ENCODE peak calls at places on chromosomes 2 and 18, in four cellular contexts. M is upper lobe of right lung, P is A549, D is neural progenitor cell. H is an unnamed sample.

GRCh38 chr2:24994325-24994724 is 22.6 kb upstream of the DNAJC27 start:
- DNase-seq in M (no peak), D (no peak), P (no peak), H (no peak)

GRCh38 chr2:160994141-160995002 is 165.9 kb upstream of the TANK start:
- DNase-seq in D (peak; percentile 80), P (peak; percentile 79), M (no peak), H (peak; percentile 69)

GRCh38 chr2:30979822-30980245 is 158.4 kb downstream of the GALNT14 start:
- DNase-seq in P (peak; percentile 68), D (peak; percentile 15), M (no peak), H (no peak)

GRCh38 chr2:216549926-216550690 is 51.5 kb downstream of the RPL37A start:
- DNase-seq in D (peak; percentile 63), M (no peak), P (no peak), H (peak; percentile 17)

GRCh38 chr2:131425191-131426021 is 50.5 kb upstream of the TUBA3D start:
- DNase-seq in P (no peak), M (no peak), D (peak; percentile 39), H (no peak)

GRCh38 chr2:230941202-230942180 is 16.4 kb upstream of the GPR55 start:
- DNase-seq in P (no peak), M (no peak), D (no peak), H (no peak)

GRCh38 chr2:99335911-99336779 is at the start of gene TXNDC9:
- DNase-seq in P (peak; percentile 100), M (peak; percentile 99), D (peak; percentile 100), H (peak; percentile 99)

GRCh38 chr2:136112949-136113766 is 4.8 kb downstream of the CXCR4 start:
- DNase-seq in P (no peak), D (no peak), M (no peak), H (no peak)

GRCh38 chr2:19504400-19505198 is 146.2 kb upstream of the OSR1 start:
- DNase-seq in P (peak; percentile 81), M (no peak), D (no peak), H (no peak)

GRCh38 chr2:11625671-11626070 is 44.3 kb downstream of the NTSR2 start:
- DNase-seq in M (no peak), D (no peak), P (no peak), H (no peak)

GRCh38 chr2:83689402-83689801 is 769.7 kb downstream of the SUCLG1 start:
- DNase-seq in D (no peak), M (no peak), P (no peak), H (no peak)

GRCh38 chr2:189297446-189297845 is 117.9 kb upstream of the COL5A2 start:
- DNase-seq in M (no peak), P (no peak), D (no peak), H (no peak)
- H3K4me1 ChIP-seq in M (no peaks in the 10 kb centered on the region), P (peaks cover 7% of the 10 kb centered on the region), D (no peaks in the 10 kb centered on the region), H (no peaks in the 10 kb centered on the region)

DNA sequence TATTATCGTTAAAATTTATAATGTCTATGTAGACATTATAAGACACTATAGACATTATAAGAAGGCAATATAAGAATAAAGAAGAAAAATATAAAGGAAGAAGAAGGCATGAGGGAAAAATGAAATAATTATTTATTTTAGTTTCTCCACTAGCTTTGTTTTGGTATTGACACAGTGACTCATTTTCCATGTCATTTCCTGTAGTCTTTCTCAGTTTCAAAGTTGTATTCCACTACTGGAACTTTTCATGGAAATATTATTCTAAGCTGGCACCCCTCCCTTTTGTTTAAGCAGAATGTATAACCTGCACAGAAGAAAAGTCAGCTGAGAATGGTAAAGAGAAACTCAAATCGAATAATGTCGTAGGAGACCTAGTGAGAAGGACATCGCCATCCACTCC is 234.2 kb upstream of the NETO1 start:
- DNase-seq in P (no peak), M (no peak), D (no peak), H (no peak)
- H3K9me3 ChIP-seq in P (no peaks in the 10 kb centered on the region), M (no peaks in the 10 kb centered on the region), D (no peaks in the 10 kb centered on the region), H (no peaks in the 10 kb centered on the region)

DNA sequence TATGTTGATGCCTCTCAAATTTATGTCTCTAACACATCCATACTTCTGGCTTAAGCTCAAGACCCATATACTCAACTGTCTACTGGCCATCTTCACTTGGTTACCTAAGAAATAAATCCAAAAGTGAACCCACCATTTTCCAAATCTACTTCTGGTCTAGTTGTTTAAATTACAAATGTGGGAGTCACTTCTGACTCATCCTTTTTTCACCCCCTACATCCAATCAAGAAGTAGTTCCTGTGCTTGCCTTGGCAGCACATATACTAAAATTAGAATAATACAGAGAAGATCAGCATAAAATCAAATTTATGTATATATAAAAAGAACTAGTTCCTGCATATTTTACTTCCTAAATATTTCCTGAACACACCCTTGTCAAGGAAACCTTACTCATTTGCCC is 53.6 kb downstream of the STRN start:
- DNase-seq in M (no peak), P (no peak), D (no peak), H (no peak)
- H3K4me3 ChIP-seq in M (no peak overlapping the region), P (no peak overlapping the region), D (no peak overlapping the region), H (no peak overlapping the region)

GRCh38 chr18:58997811-58998337 is 133.2 kb downstream of the ZNF532 start:
- DNase-seq in M (no peak), D (no peak), P (peak; percentile 79), H (peak; percentile 54)
- H3K4me1 ChIP-seq in M (peaks cover 18% of the 10 kb centered on the region), D (peaks cover 9% of the 10 kb centered on the region), P (peaks cover 58% of the 10 kb centered on the region), H (peaks cover 38% of the 10 kb centered on the region)

GRCh38 chr18:65983750-65984149 is 232.9 kb downstream of the CDH7 start:
- DNase-seq in M (no peak), P (no peak), D (peak; percentile 6), H (no peak)

GRCh38 chr18:65990944-65991708 is 240.3 kb downstream of the CDH7 start:
- DNase-seq in D (no peak), P (no peak), M (no peak), H (no peak)

GRCh38 chr18:65988371-65988770 is 237.6 kb downstream of the CDH7 start:
- DNase-seq in M (no peak), P (no peak), D (no peak), H (peak; percentile 62)

GRCh38 chr18:65990174-65990690 is 239.4 kb downstream of the CDH7 start:
- DNase-seq in P (no peak), D (no peak), M (no peak), H (no peak)

DNA sequence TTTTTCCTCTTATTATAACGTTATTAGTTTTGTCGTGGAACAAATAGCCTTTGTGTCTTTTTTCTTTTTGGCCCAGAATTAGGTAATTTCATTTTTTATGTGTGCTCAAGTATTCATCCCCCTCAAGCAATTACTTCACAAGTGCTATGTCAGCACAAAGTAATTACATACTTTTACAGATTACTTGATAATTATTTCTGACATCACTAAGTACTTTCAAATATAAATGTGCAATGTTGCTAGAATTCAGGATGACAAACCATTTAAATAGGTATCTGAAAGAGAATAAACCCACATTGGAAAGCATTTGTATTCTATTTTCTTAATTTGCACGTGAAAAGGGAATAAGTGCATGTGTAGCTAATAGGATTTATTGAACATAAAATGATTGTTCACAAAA is 238.2 kb downstream of the CDH7 start:
- DNase-seq in P (no peak), M (no peak), D (no peak), H (peak; percentile 86)
- H3K9me3 ChIP-seq in P (no peaks in the 10 kb centered on the region), M (no peaks in the 10 kb centered on the region), D (no peaks in the 10 kb centered on the region), H (no peaks in the 10 kb centered on the region)

GRCh38 chr2:9106338-9107167 is 100.1 kb upstream of the ASAP2 start:
- DNase-seq in D (no peak), P (no peak), M (no peak), H (no peak)
- H3K4me3 ChIP-seq in D (no peak overlapping the region), P (no peak overlapping the region), M (no peak overlapping the region), H (no peak overlapping the region)

GRCh38 chr2:96207778-96208143 is 866 bp downstream of the STARD7 start:
- DNase-seq in D (no peak), M (no peak), P (no peak), H (no peak)
- H3K4me1 ChIP-seq in D (peaks cover 16% of the 10 kb centered on the region), M (peaks cover 58% of the 10 kb centered on the region), P (peaks cover 49% of the 10 kb centered on the region), H (peaks cover 33% of the 10 kb centered on the region)

DNA sequence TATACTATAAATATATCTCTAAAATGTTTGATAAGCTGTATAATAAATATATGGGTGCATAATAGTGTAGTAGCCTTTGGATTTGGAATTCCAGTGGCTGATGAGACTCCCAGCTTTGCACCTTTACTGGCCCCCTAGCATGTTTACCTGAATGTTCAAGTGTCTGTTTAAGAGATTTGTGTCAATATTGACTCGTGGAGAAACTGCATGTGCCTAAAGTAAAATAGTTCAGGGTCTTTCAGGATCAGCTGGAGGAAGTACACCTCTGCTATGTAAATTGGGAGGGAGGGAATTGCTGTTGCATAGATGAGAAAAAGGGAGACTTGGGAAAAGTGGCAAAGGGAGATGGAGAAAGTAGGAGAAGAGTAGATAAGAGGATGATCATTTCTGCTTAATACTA is 23.9 kb downstream of the ME2 start:
- DNase-seq in D (no peak), M (no peak), P (no peak), H (no peak)
- H3K9me3 ChIP-seq in D (peaks cover 10% of the 10 kb centered on the region), M (no peaks in the 10 kb centered on the region), P (peaks cover 3% of the 10 kb centered on the region), H (peaks cover 5% of the 10 kb centered on the region)

GRCh38 chr2:120740375-120740764 is 4.7 kb downstream of the GLI2 start:
- DNase-seq in P (no peak), D (peak; percentile 78), M (no peak), H (peak; percentile 74)

GRCh38 chr2:120738786-120739771 is 3.4 kb downstream of the GLI2 start:
- DNase-seq in P (peak; percentile 67), M (no peak), D (peak; percentile 77), H (peak; percentile 71)

GRCh38 chr2:120740765-120741513 is 5.3 kb downstream of the GLI2 start:
- DNase-seq in M (no peak), P (peak; percentile 60), D (peak; percentile 91), H (peak; percentile 86)

GRCh38 chr2:120743657-120744056 is 8.0 kb downstream of the GLI2 start:
- DNase-seq in P (no peak), M (no peak), D (no peak), H (no peak)

DNA sequence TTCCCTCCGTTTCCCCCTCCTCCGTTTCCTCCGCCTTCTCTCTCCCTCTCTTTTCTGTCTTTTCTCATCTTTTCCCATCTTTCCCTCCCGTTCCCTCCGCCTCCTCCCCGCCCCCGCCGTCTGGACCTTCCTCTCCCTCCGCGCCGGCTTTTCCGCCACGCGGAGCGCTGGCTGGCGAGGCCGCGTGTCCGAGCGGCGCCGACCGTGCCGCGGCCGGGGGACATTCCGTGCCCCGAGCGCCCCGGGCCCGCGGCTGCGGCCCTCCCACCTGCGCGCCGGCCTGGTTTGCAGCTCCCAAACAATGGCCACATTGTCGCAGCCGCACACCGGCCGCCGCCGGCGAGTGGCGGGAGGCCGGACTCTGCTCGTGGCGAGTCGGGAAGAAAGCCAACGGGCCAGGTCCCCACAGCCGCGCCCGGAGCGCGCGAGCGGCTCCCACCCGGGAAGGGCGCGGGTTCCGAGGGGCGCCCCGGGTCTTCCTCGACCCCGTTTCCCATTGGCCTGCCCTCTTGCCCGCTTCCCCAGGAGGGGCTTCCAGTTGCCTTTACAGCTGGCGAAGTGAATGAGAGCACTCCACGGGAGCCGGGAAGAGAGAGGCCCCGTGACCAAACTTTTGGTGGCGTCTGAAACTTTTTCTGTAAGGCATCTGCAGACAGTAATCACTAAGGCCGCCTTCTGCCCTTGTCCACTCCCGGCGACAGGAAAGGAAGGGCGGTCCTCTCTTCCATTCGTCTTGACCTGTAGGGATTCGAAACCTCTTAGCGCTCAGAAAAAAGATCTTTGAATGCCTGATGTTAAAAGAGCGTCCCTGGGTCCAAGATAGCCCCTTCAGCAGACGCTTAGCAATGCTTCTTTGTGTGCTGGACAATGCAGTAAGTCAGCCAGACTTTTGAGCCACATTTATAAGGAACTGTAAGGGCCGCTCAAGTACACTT is 6.1 kb downstream of the GLI2 start:
- DNase-seq in P (no peak), D (peak; percentile 91), M (no peak), H (no peak)
- H3K4me3 ChIP-seq in P (peak overlapping the region; percentile 49), D (peak overlapping the region; percentile 89), M (peak overlapping the region; percentile 26), H (no peak overlapping the region)